ENCODE peak calls at places on chromosomes 2 and 18, in five cellular contexts. R is hepatocyte, M is PC-9, Z is astrocyte, Y is GM23248. C is an unnamed sample.

GRCh38 chr2:157055660-157056199 is 201.8 kb upstream of the GALNT5 start:
- DNase-seq in R (peak; percentile 46), M (peak; percentile 38), Z (peak; percentile 29), Y (peak; percentile 54), C (no peak)

GRCh38 chr2:199603748-199604291 is 146.1 kb upstream of the SATB2 start:
- DNase-seq in R (no peak), M (no peak), Z (peak; percentile 25), Y (peak; percentile 23), C (peak; percentile 61)

GRCh38 chr2:33178209-33178608 is 231.5 kb downstream of the LTBP1 start:
- DNase-seq in R (no peak), M (no peak), Z (no peak), Y (no peak), C (no peak)

GRCh38 chr2:237315881-237316225 is 98.1 kb downstream of the COL6A3 start:
- DNase-seq in R (peak; percentile 58), M (no peak), Z (peak; percentile 59), Y (peak; percentile 34), C (no peak)

GRCh38 chr2:104050632-104051242 is 803.2 kb upstream of the POU3F3 start:
- DNase-seq in R (no peak), M (no peak), Z (no peak), Y (peak; percentile 1), C (no peak)

GRCh38 chr2:224930124-224930523 is 112.1 kb downstream of the DOCK10 start:
- DNase-seq in R (no peak), M (no peak), Z (no peak), Y (no peak), C (no peak)

GRCh38 chr2:224875870-224876269 is 159.7 kb upstream of the CCDC195 start:
- DNase-seq in R (no peak), M (no peak), Z (no peak), Y (no peak), C (no peak)

GRCh38 chr18:63850010-63850409 is 37.5 kb upstream of the SERPINB2 start:
- DNase-seq in R (peak; percentile 50), M (peak; percentile 78), Z (no peak), Y (peak; percentile 58), C (peak; percentile 76)

GRCh38 chr18:56574827-56575226 is 63.6 kb downstream of the TXNL1 start:
- DNase-seq in R (peak; percentile 13), M (no peak), Z (no peak), Y (no peak), C (no peak)

GRCh38 chr2:201132518-201132917 is 16.6 kb downstream of the CFLAR start:
- DNase-seq in R (no peak), M (no peak), Z (no peak), Y (peak; percentile 29), C (no peak)
- H3K4me3 ChIP-seq in R (no peak overlapping the region), M (no peak overlapping the region), Z (no peak overlapping the region), Y (no peak overlapping the region), C (no peak overlapping the region)

GRCh38 chr2:176283669-176284068 is 14.4 kb downstream of the MTX2 start:
- DNase-seq in R (no peak), M (no peak), Z (no peak), Y (no peak), C (no peak)

GRCh38 chr2:176284451-176285049 is 15.3 kb downstream of the MTX2 start:
- DNase-seq in R (no peak), M (no peak), Z (peak; percentile 20), Y (no peak), C (no peak)

GRCh38 chr2:176285321-176285720 is 16.1 kb downstream of the MTX2 start:
- DNase-seq in R (no peak), M (no peak), Z (peak; percentile 6), Y (peak; percentile 71), C (no peak)

GRCh38 chr2:176281267-176281666 is 12.0 kb downstream of the MTX2 start:
- DNase-seq in R (no peak), M (no peak), Z (peak; percentile 75), Y (peak; percentile 88), C (no peak)

GRCh38 chr2:176283268-176283667 is 14.0 kb downstream of the MTX2 start:
- DNase-seq in R (no peak), M (no peak), Z (peak; percentile 19), Y (peak; percentile 42), C (no peak)
- H3K4me2 ChIP-seq in R (no peak overlapping the region), M (no peak overlapping the region), Z (peak overlapping the region; percentile 48), Y (peak overlapping the region; percentile 45), C (no peak overlapping the region)

GRCh38 chr2:174682578-174683391 is 81.5 kb downstream of the CHRNA1 start:
- DNase-seq in R (peak; percentile 84), M (no peak), Z (no peak), Y (peak; percentile 88), C (peak; percentile 82)

GRCh38 chr2:174680221-174680620 is 82.6 kb upstream of the WIPF1 start:
- DNase-seq in R (no peak), M (no peak), Z (no peak), Y (no peak), C (no peak)

GRCh38 chr2:174681099-174681982 is 82.9 kb downstream of the CHRNA1 start:
- DNase-seq in R (peak; percentile 59), M (no peak), Z (no peak), Y (peak; percentile 76), C (peak; percentile 48)

GRCh38 chr2:174683392-174683759 is 80.9 kb downstream of the CHRNA1 start:
- DNase-seq in R (peak; percentile 48), M (no peak), Z (peak; percentile 50), Y (peak; percentile 69), C (peak; percentile 55)

DNA sequence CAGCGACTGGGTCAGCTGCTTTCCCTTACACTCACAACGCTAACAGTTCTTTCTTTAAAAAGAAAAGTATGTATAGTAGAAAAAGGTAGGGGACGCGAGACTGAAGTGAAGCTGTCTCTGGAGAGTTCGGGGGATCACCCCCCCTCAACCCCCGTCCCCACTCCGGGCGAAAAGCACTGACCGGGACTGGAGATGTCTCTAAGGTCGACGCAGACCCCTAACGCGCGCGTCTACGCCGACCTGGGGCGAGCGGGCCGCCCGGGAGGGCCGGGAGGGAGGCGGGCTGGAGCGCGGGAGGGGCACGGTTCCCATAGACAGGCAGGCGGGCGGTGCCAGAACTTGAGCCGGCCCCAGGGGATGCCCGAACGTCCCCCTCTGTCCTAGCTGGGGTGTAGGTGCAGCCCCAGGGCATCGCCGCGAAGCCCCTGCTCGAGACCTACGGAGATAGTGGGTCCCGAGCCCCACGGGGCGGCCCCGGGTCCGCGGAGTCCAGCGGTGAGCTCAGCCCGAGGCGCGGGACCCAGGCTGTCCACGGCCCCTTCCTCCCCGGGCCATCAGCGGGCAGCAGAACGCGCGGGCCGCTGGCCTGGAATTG is 82.2 kb downstream of the CHRNA1 start:
- DNase-seq in R (peak; percentile 51), M (no peak), Z (no peak), Y (peak; percentile 76), C (peak; percentile 64)
- TF ChIP-seq EZH2 in R (no peak), M (no peak), Z (no peak), Y (no peak), C (no peak)

DNA sequence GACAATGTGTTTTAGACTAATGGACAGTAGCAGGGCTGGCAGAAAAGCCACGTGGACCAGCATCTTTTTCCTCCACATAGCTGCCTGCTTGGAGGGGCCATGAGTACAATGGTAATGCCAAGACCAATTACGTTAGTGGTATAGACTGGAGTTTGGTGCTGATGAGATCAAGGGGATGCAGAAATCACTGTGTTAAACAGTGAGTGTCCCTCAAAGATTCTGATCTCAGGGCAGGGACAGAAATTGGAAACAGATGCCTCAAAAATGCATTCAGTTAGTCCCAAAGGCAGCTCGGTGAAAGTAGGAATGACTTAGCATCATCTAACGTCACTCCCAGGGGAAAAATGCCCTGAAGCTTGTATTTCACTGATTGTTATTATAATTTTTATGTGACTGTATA is 72.4 kb downstream of the SLC16A14 start:
- DNase-seq in R (no peak), M (no peak), Z (no peak), Y (peak; percentile 72), C (no peak)
- H3K4me3 ChIP-seq in R (no peak overlapping the region), M (no peak overlapping the region), Z (no peak overlapping the region), Y (no peak overlapping the region), C (no peak overlapping the region)

GRCh38 chr18:50726960-50727589 is 92.7 kb downstream of the MRO start:
- DNase-seq in R (no peak), M (no peak), Z (no peak), Y (no peak), C (no peak)
- H3K4me2 ChIP-seq in R (no peak overlapping the region), M (no peak overlapping the region), Z (no peak overlapping the region), Y (no peak overlapping the region), C (no peak overlapping the region)

GRCh38 chr2:73292906-73293533 is 328 bp downstream of the EGR4 start:
- DNase-seq in R (no peak), M (no peak), Z (no peak), Y (no peak), C (peak; percentile 48)

GRCh38 chr2:73293534-73294171 is at the start of gene EGR4:
- DNase-seq in R (peak; percentile 65), M (peak; percentile 68), Z (peak; percentile 59), Y (peak; percentile 85), C (peak; percentile 95)

GRCh38 chr2:73291093-73291460 is 2.3 kb downstream of the EGR4 start:
- DNase-seq in R (peak; percentile 82), M (no peak), Z (peak; percentile 36), Y (peak; percentile 71), C (peak; percentile 90)

GRCh38 chr2:73291461-73292315 is 1.7 kb downstream of the EGR4 start:
- DNase-seq in R (no peak), M (no peak), Z (no peak), Y (no peak), C (peak; percentile 79)

DNA sequence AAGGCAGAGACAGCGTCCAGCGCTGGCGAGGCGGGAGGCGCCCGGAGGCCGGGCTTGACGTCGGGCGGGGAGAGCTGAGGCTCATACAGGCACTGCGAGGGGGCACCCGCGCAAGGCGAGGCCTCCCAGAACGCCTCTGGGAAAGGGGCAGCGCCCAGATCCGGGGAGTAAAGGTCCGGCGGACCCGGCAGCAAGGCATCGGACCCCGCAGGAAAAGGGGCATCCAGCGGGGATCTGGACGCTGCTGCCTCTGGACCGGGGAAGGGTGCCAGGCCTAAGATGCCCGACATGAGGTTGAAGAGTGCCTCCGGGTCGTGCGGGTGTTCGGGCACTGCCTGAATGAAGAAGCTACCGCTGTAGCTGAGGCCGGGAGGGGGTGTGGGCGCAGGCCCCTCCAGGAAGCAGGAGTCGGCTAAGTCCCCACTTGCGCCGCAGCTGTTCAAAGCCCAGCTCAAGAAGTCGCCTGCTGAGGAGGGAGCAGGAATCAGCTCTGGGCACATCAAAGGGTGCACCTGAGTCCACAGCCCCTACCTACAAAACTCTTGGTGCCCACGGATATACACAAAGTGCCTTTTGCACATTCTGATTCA is 937 bp downstream of the EGR4 start:
- DNase-seq in R (no peak), M (no peak), Z (no peak), Y (no peak), C (peak; percentile 21)
- TF ChIP-seq EZH2 in R (no peak), M (no peak), Z (peak; percentile 75), Y (peak; percentile 90), C (peak; percentile 33)

GRCh38 chr2:72827999-72828646 is 2.3 kb upstream of the EXOC6B start:
- DNase-seq in R (peak; percentile 23), M (peak; percentile 98), Z (peak; percentile 88), Y (peak; percentile 28), C (no peak)

GRCh38 chr2:72828840-72829507 is 3.1 kb upstream of the EXOC6B start:
- DNase-seq in R (no peak), M (peak; percentile 49), Z (peak; percentile 63), Y (no peak), C (no peak)

GRCh38 chr2:72833084-72833714 is 7.4 kb upstream of the EXOC6B start:
- DNase-seq in R (no peak), M (no peak), Z (no peak), Y (no peak), C (peak; percentile 32)

GRCh38 chr2:72827495-72827894 is 1.7 kb upstream of the EXOC6B start:
- DNase-seq in R (no peak), M (no peak), Z (no peak), Y (no peak), C (no peak)

GRCh38 chr2:72830273-72830672 is 4.4 kb upstream of the EXOC6B start:
- DNase-seq in R (no peak), M (no peak), Z (no peak), Y (no peak), C (no peak)
- H3K4me3 ChIP-seq in R (no peak overlapping the region), M (no peak overlapping the region), Z (no peak overlapping the region), Y (no peak overlapping the region), C (no peak overlapping the region)